ENCODE peak calls at places on chromosomes 7 and 10, in seven cellular contexts. B, P, D, T, N, K and U are unnamed samples.

GRCh38 chr7:99132922-99133321 is 11.0 kb downstream of the SMURF1 start:
- DNase-seq in B (no peak), P (no peak), D (peak), T (no peak), N (no peak), K (no peak), U (no peak)

GRCh38 chr10:22824520-22824919 is 103.3 kb upstream of the ARMC3 start:
- DNase-seq in B (no peak), P (no peak), D (no peak), T (no peak), N (no peak), K (no peak), U (no peak)

GRCh38 chr7:110204527-110204926 is 886.4 kb upstream of the LRRN3 start:
- DNase-seq in B (no peak), P (no peak), D (no peak), T (no peak), N (no peak), K (no peak), U (no peak)

GRCh38 chr7:24133691-24134090 is 150.3 kb upstream of the NPY start:
- DNase-seq in B (no peak), P (no peak), D (no peak), T (no peak), N (no peak), K (no peak), U (no peak)

GRCh38 chr10:126240483-126240882 is 147.8 kb downstream of the ADAM12 start:
- DNase-seq in B (no peak), P (no peak), D (no peak), T (no peak), N (no peak), K (no peak), U (no peak)

GRCh38 chr7:141014091-141014490 is 661 bp downstream of the MRPS33 start:
- DNase-seq in B (no peak), P (no peak), D (no peak), T (no peak), N (no peak), K (peak), U (no peak)

GRCh38 chr7:1961776-1962276 is 270.9 kb downstream of the MAD1L1 start:
- DNase-seq in B (no peak), P (no peak), D (peak), T (no peak), N (no peak), K (no peak), U (no peak)

GRCh38 chr7:64838691-64839090 is 44.5 kb downstream of the ZNF138 start:
- DNase-seq in B (no peak), P (no peak), D (no peak), T (no peak), N (no peak), K (no peak), U (no peak)

GRCh38 chr7:83267141-83267631 is 104.5 kb upstream of the PCLO start:
- DNase-seq in B (no peak), P (peak), D (no peak), T (no peak), N (no peak), K (peak), U (no peak)